ENCODE peak calls at places on chromosomes 1 and 21, in four cellular contexts. One of them, this sample, is unnamed.
A peak's percentile ranks its signal among the peaks of the same experiment; 100 is the strongest.

GRCh38 chr1:94597701-94598100 is 56.1 kb upstream of the F3 start:
- DNase-seq in hepatocyte: no peak
- DNase-seq in GM23248: peak; percentile 87
- DNase-seq in CD8-positive, alpha-beta memory T cell: no peak
- DNase-seq in this sample: no peak

GRCh38 chr1:244665771-244666217 is 12.9 kb downstream of the DESI2 start:
- DNase-seq in CD8-positive, alpha-beta memory T cell: no peak
- DNase-seq in hepatocyte: no peak
- DNase-seq in GM23248: peak; percentile 40
- DNase-seq in this sample: no peak

GRCh38 chr1:21552715-21553114 is 43.5 kb downstream of the ALPL start:
- DNase-seq in CD8-positive, alpha-beta memory T cell: no peak
- DNase-seq in hepatocyte: no peak
- DNase-seq in GM23248: peak; percentile 94
- DNase-seq in this sample: no peak

GRCh38 chr1:163315773-163316374 is 5.9 kb upstream of the NUF2 start:
- DNase-seq in GM23248: peak; percentile 75
- DNase-seq in CD8-positive, alpha-beta memory T cell: peak; percentile 17
- DNase-seq in hepatocyte: peak; percentile 73
- DNase-seq in this sample: peak; percentile 35

GRCh38 chr1:28132110-28132897 is 43.9 kb upstream of the EYA3 start:
- DNase-seq in CD8-positive, alpha-beta memory T cell: no peak
- DNase-seq in hepatocyte: no peak
- DNase-seq in GM23248: no peak
- DNase-seq in this sample: no peak

GRCh38 chr1:51750218-51750617 is 128.3 kb downstream of the NRDC start:
- DNase-seq in CD8-positive, alpha-beta memory T cell: no peak
- DNase-seq in GM23248: peak; percentile 57
- DNase-seq in hepatocyte: no peak
- DNase-seq in this sample: no peak

GRCh38 chr1:4367230-4367629 is 287.2 kb upstream of the AJAP1 start:
- DNase-seq in hepatocyte: no peak
- DNase-seq in GM23248: no peak
- DNase-seq in CD8-positive, alpha-beta memory T cell: no peak
- DNase-seq in this sample: no peak

GRCh38 chr1:107724648-107725047 is 240.3 kb downstream of the VAV3 start:
- DNase-seq in hepatocyte: peak; percentile 6
- DNase-seq in GM23248: peak; percentile 53
- DNase-seq in CD8-positive, alpha-beta memory T cell: no peak
- DNase-seq in this sample: no peak

GRCh38 chr1:44497422-44498170 is 92.5 kb downstream of the RNF220 start:
- DNase-seq in GM23248: no peak
- DNase-seq in hepatocyte: no peak
- DNase-seq in CD8-positive, alpha-beta memory T cell: no peak
- DNase-seq in this sample: no peak

GRCh38 chr1:44500181-44501021 is 95.3 kb downstream of the RNF220 start:
- DNase-seq in hepatocyte: peak; percentile 42
- DNase-seq in GM23248: peak; percentile 11
- DNase-seq in CD8-positive, alpha-beta memory T cell: no peak
- DNase-seq in this sample: peak; percentile 51

GRCh38 chr1:44496541-44497171 is 91.6 kb downstream of the RNF220 start:
- DNase-seq in GM23248: no peak
- DNase-seq in CD8-positive, alpha-beta memory T cell: no peak
- DNase-seq in hepatocyte: no peak
- DNase-seq in this sample: no peak

GRCh38 chr1:44501022-44501910 is 96.2 kb downstream of the RNF220 start:
- DNase-seq in GM23248: no peak
- DNase-seq in CD8-positive, alpha-beta memory T cell: no peak
- DNase-seq in hepatocyte: no peak
- DNase-seq in this sample: no peak

GRCh38 chr1:44499306-44499705 is 94.3 kb downstream of the RNF220 start:
- DNase-seq in CD8-positive, alpha-beta memory T cell: no peak
- DNase-seq in GM23248: no peak
- DNase-seq in hepatocyte: no peak
- DNase-seq in this sample: no peak
- H3K27ac ChIP-seq in CD8-positive, alpha-beta memory T cell: no peak overlapping the region
- H3K27ac ChIP-seq in GM23248: no peak overlapping the region
- H3K27ac ChIP-seq in hepatocyte: no peak overlapping the region
- H3K27ac ChIP-seq in this sample: no peak overlapping the region

DNA sequence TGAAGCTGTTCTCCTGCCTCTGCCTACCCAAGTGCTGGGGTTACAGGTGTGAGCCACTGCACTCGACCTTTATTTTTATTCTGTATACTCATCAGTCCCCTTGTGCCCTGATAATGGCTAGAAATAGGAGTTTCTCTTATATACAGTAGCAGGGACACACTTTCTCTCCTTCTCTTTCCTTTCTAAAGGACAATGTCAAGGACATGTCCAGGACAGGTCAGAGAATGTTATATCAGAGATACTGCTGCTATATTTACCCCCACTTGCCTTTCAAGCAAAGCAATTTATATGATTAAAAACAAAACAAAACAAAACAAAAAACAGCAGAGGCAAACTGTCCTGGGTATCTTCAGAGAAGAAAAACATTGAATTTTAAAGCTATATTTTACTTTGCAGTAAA is 43.2 kb upstream of the LRIG2 start:
- DNase-seq in GM23248: no peak
- DNase-seq in hepatocyte: no peak
- DNase-seq in CD8-positive, alpha-beta memory T cell: no peak
- DNase-seq in this sample: no peak
- H3K27ac ChIP-seq in GM23248: no peak overlapping the region
- H3K27ac ChIP-seq in hepatocyte: no peak overlapping the region
- H3K27ac ChIP-seq in CD8-positive, alpha-beta memory T cell: no peak overlapping the region
- H3K27ac ChIP-seq in this sample: no peak overlapping the region

GRCh38 chr1:31871703-31872102 is 55.9 kb upstream of the SPOCD1 start:
- DNase-seq in CD8-positive, alpha-beta memory T cell: no peak
- DNase-seq in GM23248: no peak
- DNase-seq in hepatocyte: no peak
- DNase-seq in this sample: no peak

GRCh38 chr1:31868862-31869261 is 53.0 kb upstream of the SPOCD1 start:
- DNase-seq in CD8-positive, alpha-beta memory T cell: no peak
- DNase-seq in GM23248: no peak
- DNase-seq in hepatocyte: no peak
- DNase-seq in this sample: no peak

GRCh38 chr1:31869473-31869872 is 53.7 kb upstream of the SPOCD1 start:
- DNase-seq in hepatocyte: no peak
- DNase-seq in GM23248: no peak
- DNase-seq in CD8-positive, alpha-beta memory T cell: no peak
- DNase-seq in this sample: no peak

GRCh38 chr1:31867546-31867945 is 51.7 kb upstream of the SPOCD1 start:
- DNase-seq in CD8-positive, alpha-beta memory T cell: no peak
- DNase-seq in GM23248: no peak
- DNase-seq in hepatocyte: no peak
- DNase-seq in this sample: no peak

GRCh38 chr1:31870086-31870736 is 54.4 kb upstream of the SPOCD1 start:
- DNase-seq in CD8-positive, alpha-beta memory T cell: no peak
- DNase-seq in hepatocyte: no peak
- DNase-seq in GM23248: no peak
- DNase-seq in this sample: no peak
- H3K27ac ChIP-seq in CD8-positive, alpha-beta memory T cell: no peak overlapping the region
- H3K27ac ChIP-seq in hepatocyte: no peak overlapping the region
- H3K27ac ChIP-seq in GM23248: no peak overlapping the region
- H3K27ac ChIP-seq in this sample: no peak overlapping the region

DNA sequence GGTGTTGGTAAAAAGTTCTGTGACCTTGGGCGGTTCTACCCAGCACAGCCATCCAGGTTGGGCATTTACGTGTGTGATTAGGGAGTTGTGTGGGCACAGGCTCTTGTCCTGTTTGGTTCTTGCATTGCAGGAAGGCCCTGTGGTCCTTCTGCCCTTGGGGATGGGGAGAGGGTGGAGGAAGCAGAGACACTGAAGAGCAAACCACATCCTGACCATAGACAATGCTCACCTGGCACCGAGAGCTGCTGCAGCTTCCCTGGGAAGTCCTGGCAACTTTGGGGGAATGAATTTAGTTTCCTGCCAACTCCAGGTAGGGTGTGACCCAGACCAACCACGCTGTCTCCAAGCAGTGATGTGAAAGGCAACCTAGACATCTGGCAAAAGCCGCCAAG is 25.7 kb downstream of the RNF187 start:
- DNase-seq in GM23248: no peak
- DNase-seq in CD8-positive, alpha-beta memory T cell: no peak
- DNase-seq in hepatocyte: no peak
- DNase-seq in this sample: no peak
- H3K27ac ChIP-seq in GM23248: no peak overlapping the region
- H3K27ac ChIP-seq in CD8-positive, alpha-beta memory T cell: peak overlapping the region; percentile 87
- H3K27ac ChIP-seq in hepatocyte: no peak overlapping the region
- H3K27ac ChIP-seq in this sample: no peak overlapping the region

GRCh38 chr21:46245213-46245915 is 16.8 kb upstream of the LSS start:
- DNase-seq in hepatocyte: no peak
- DNase-seq in GM23248: no peak
- DNase-seq in CD8-positive, alpha-beta memory T cell: no peak
- DNase-seq in this sample: no peak
- H3K27ac ChIP-seq in hepatocyte: no peak overlapping the region
- H3K27ac ChIP-seq in GM23248: no peak overlapping the region
- H3K27ac ChIP-seq in CD8-positive, alpha-beta memory T cell: no peak overlapping the region
- H3K27ac ChIP-seq in this sample: no peak overlapping the region

DNA sequence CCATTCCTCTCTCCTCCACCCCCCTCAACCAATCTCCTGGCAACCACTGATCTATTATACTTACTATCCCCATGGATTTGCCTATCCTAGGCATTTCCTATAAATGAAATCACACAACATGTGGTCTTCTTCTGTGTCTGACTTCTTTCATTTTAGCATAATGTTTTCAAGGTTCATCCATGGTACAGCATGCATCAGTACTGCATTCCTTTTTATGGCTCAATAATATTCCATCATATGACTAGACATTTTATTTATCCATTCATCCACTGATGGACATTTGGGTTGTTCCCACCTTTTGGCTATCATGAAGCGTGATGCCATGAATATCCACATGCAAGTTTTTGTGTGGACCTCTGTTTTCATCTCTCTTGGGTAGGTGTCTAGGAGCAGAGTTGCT is 104.5 kb downstream of the HLCS start:
- DNase-seq in hepatocyte: no peak
- DNase-seq in CD8-positive, alpha-beta memory T cell: no peak
- DNase-seq in GM23248: no peak
- DNase-seq in this sample: no peak
- H3K27ac ChIP-seq in hepatocyte: peak overlapping the region; percentile 90
- H3K27ac ChIP-seq in CD8-positive, alpha-beta memory T cell: no peak overlapping the region
- H3K27ac ChIP-seq in GM23248: no peak overlapping the region
- H3K27ac ChIP-seq in this sample: no peak overlapping the region

This sample was measured in small intestine.